ENCODE peak calls at places on chromosomes 5 and 9, in nine cellular contexts. R, Y, E, S, P, K, X, V and F are unnamed samples.

GRCh38 chr5:39716532-39716971 is 291.8 kb upstream of the DAB2 start:
- DNase-seq in S (peak; percentile 78), Y (peak; percentile 17), P (peak; percentile 42), R (no peak), E (peak; percentile 72), X (peak; percentile 77), V (no peak), K (peak; percentile 51), F (peak; percentile 53)

GRCh38 chr9:92563701-92564100 is 27.9 kb upstream of the ECM2 start:
- DNase-seq in Y (no peak), X (no peak), R (no peak), K (no peak), E (no peak), V (no peak), P (no peak), S (no peak), F (no peak)

GRCh38 chr9:137194909-137195308 is 5.6 kb downstream of the TPRN start:
- DNase-seq in X (no peak), V (no peak), K (no peak), R (no peak), Y (no peak), E (no peak), P (no peak), S (peak; percentile 30), F (peak; percentile 87)

GRCh38 chr9:13113751-13114150 is 165.7 kb downstream of the MPDZ start:
- DNase-seq in S (no peak), V (no peak), E (no peak), K (peak; percentile 17), P (peak; percentile 37), Y (no peak), X (no peak), R (no peak), F (no peak)

GRCh38 chr9:75175395-75175794 is 87.1 kb downstream of the OSTF1 start:
- DNase-seq in V (no peak), X (no peak), S (no peak), P (no peak), Y (no peak), E (no peak), R (no peak), K (no peak), F (no peak)

GRCh38 chr9:130824616-130825015 is 10.4 kb upstream of the ABL1 start:
- DNase-seq in V (no peak), S (no peak), R (no peak), K (no peak), Y (no peak), P (peak; percentile 22), X (no peak), E (no peak), F (no peak)

GRCh38 chr5:5671823-5672222 is 249.3 kb downstream of the ICE1 start:
- DNase-seq in V (no peak), Y (no peak), E (no peak), P (no peak), K (no peak), S (no peak), X (no peak), R (no peak), F (no peak)

GRCh38 chr5:55036477-55036876 is 12.4 kb downstream of the GZMK start:
- DNase-seq in S (no peak), Y (no peak), V (no peak), X (peak; percentile 35), R (no peak), E (no peak), P (peak; percentile 78), K (no peak), F (no peak)

GRCh38 chr9:100394819-100395218 is 32.1 kb upstream of the MSANTD3 start:
- DNase-seq in P (peak; percentile 16), X (no peak), R (no peak), K (no peak), S (no peak), V (no peak), Y (no peak), E (peak; percentile 19), F (no peak)

GRCh38 chr9:91282292-91282691 is 79.4 kb downstream of the AUH start:
- DNase-seq in S (no peak), E (no peak), Y (no peak), K (no peak), P (peak; percentile 5), R (no peak), V (no peak), X (no peak), F (no peak)